ENCODE peak calls at places on chromosomes 3 and 15, in ten cellular contexts. P is stimulated activated CD8-positive, alpha-beta memory T cell treated with anti-CD3 and anti-CD28 coated beads, Interleukin-2, amount 100 ng/mL, for 48 hours; F is left cardiac atrium; L is fibroblast of mammary gland; M is GM13977; S is NCI-H526 treated with DMSO at 0.1 percent for 48 hours; E is stimulated activated CD4-positive, alpha-beta T cell treated with anti-CD3 and anti-CD28 coated beads, Interleukin-2, amount 100 ng/mL, for 24 hours; X is uterus; V is NCI-H226; H is heart right ventricle. R is an unnamed sample.

GRCh38 chr3:134567605-134568004 is 81.7 kb downstream of the CEP63 start:
- DNase-seq in P (no peak), F (no peak), L (no peak), M (no peak), S (no peak), E (no peak), X (no peak), V (no peak), H (no peak), R (no peak)

GRCh38 chr15:98799461-98799971 is 151.2 kb downstream of the IGF1R start:
- DNase-seq in P (no peak), F (no peak), L (no peak), M (no peak), S (peak), E (no peak), X (no peak), V (peak), H (no peak), R (no peak)

GRCh38 chr15:31214158-31214863 is 112.3 kb upstream of the KLF13 start:
- DNase-seq in P (no peak), F (no peak), L (no peak), M (no peak), S (no peak), E (no peak), X (no peak), V (no peak), H (no peak), R (no peak)

GRCh38 chr15:41394924-41395323 is 7.4 kb downstream of the NDUFAF1 start:
- DNase-seq in P (no peak), F (no peak), L (peak), M (no peak), S (no peak), E (no peak), X (no peak), V (no peak), H (no peak), R (no peak)

GRCh38 chr15:94252223-94252766 is 20.9 kb downstream of the MCTP2 start:
- DNase-seq in P (no peak), F (no peak), L (no peak), M (no peak), S (no peak), E (no peak), X (no peak), V (no peak), H (no peak), R (no peak)

GRCh38 chr3:73294532-73294931 is 233.1 kb downstream of the EBLN2 start:
- DNase-seq in P (no peak), F (no peak), L (no peak), M (no peak), S (no peak), E (no peak), X (no peak), V (no peak), H (no peak), R (no peak)

GRCh38 chr15:73965094-73965729 is 26.9 kb downstream of the STOML1 start:
- DNase-seq in P (peak), F (no peak), L (no peak), M (no peak), S (no peak), E (peak), X (no peak), V (no peak), H (no peak), R (no peak)

GRCh38 chr3:148950806-148951205 is 40.5 kb upstream of the GYG1 start:
- DNase-seq in P (no peak), F (no peak), L (peak), M (no peak), S (no peak), E (no peak), X (no peak), V (no peak), H (no peak), R (no peak)

GRCh38 chr15:45588199-45588910 is 1.2 kb downstream of the BLOC1S6 start:
- DNase-seq in P (no peak), F (no peak), L (peak), M (no peak), S (no peak), E (no peak), X (no peak), V (no peak), H (no peak), R (no peak)

GRCh38 chr15:55637086-55637485 is 48.9 kb upstream of the PYGO1 start:
- DNase-seq in P (no peak), F (no peak), L (no peak), M (no peak), S (no peak), E (no peak), X (no peak), V (no peak), H (no peak), R (no peak)

GRCh38 chr15:94671845-94672524 is 440.6 kb downstream of the MCTP2 start:
- DNase-seq in P (no peak), F (no peak), L (no peak), M (no peak), S (peak), E (no peak), X (peak), V (no peak), H (no peak), R (no peak)

GRCh38 chr3:21533047-21533446 is 218.0 kb downstream of the ZNF385D start:
- DNase-seq in P (no peak), F (no peak), L (peak), M (no peak), S (peak), E (no peak), X (no peak), V (no peak), H (no peak), R (no peak)

GRCh38 chr3:19485267-19485666 is 337.0 kb downstream of the KCNH8 start:
- DNase-seq in P (no peak), F (no peak), L (no peak), M (no peak), S (no peak), E (no peak), X (no peak), V (no peak), H (no peak), R (no peak)

GRCh38 chr3:159994182-159994581 is 5.5 kb downstream of the IL12A start:
- DNase-seq in P (no peak), F (no peak), L (no peak), M (no peak), S (no peak), E (no peak), X (no peak), V (no peak), H (no peak), R (no peak)

GRCh38 chr3:52939600-52939999 is 42.3 kb upstream of the STIMATE start:
- DNase-seq in P (no peak), F (no peak), L (no peak), M (no peak), S (no peak), E (no peak), X (no peak), V (no peak), H (no peak), R (no peak)

GRCh38 chr3:106582151-106582550 is 713.3 kb upstream of the CBLB start:
- DNase-seq in P (no peak), F (no peak), L (no peak), M (no peak), S (no peak), E (no peak), X (no peak), V (peak), H (no peak), R (no peak)

GRCh38 chr15:23038741-23039150 is 623 bp downstream of the TUBGCP5 start:
- DNase-seq in P (no peak), F (no peak), L (peak), M (no peak), S (peak), E (no peak), X (no peak), V (no peak), H (no peak), R (no peak)

GRCh38 chr3:31247850-31248618 is 284.7 kb upstream of the STT3B start:
- DNase-seq in P (no peak), F (no peak), L (no peak), M (no peak), S (no peak), E (no peak), X (no peak), V (no peak), H (no peak), R (no peak)

GRCh38 chr3:142028174-142028833 is 121.0 kb downstream of the TFDP2 start:
- DNase-seq in P (no peak), F (no peak), L (peak), M (peak), S (peak), E (no peak), X (no peak), V (peak), H (peak), R (no peak)

GRCh38 chr15:101065570-101066221 is 146.5 kb downstream of the LRRK1 start:
- DNase-seq in P (no peak), F (no peak), L (no peak), M (no peak), S (no peak), E (no peak), X (no peak), V (no peak), H (no peak), R (no peak)

GRCh38 chr3:42071720-42072582 is 19.2 kb upstream of the TRAK1 start:
- DNase-seq in P (no peak), F (peak), L (peak), M (no peak), S (no peak), E (no peak), X (peak), V (peak), H (peak), R (no peak)

GRCh38 chr3:155323063-155323666 is 29.7 kb upstream of the STRIT1 start:
- DNase-seq in P (no peak), F (no peak), L (peak), M (peak), S (peak), E (no peak), X (no peak), V (peak), H (peak), R (no peak)

GRCh38 chr15:39896101-39896500 is 24.0 kb downstream of the GPR176 start:
- DNase-seq in P (no peak), F (no peak), L (no peak), M (no peak), S (no peak), E (no peak), X (no peak), V (no peak), H (no peak), R (no peak)